ENCODE peak calls at places on chromosomes 7 and 10, in eight cellular contexts. One of them, this sample, is unnamed.

GRCh38 chr10:74598891-74599566 is 227.4 kb upstream of the KAT6B start:
- DNase-seq in activated CD8-positive, alpha-beta memory T cell treated with anti-CD3 and anti-CD28 coated beads for 48 hours: no peak
- DNase-seq in fibroblast of lung: peak
- DNase-seq in upper lobe of right lung: no peak
- DNase-seq in EL: peak
- DNase-seq in AG09309: no peak
- DNase-seq in HEK293T: no peak
- DNase-seq in pons: peak
- DNase-seq in this sample: no peak

GRCh38 chr7:140200102-140200989 is 23.6 kb upstream of the KDM7A start:
- DNase-seq in upper lobe of right lung: no peak
- DNase-seq in AG09309: no peak
- DNase-seq in pons: no peak
- DNase-seq in activated CD8-positive, alpha-beta memory T cell treated with anti-CD3 and anti-CD28 coated beads for 48 hours: no peak
- DNase-seq in EL: peak
- DNase-seq in fibroblast of lung: peak
- DNase-seq in HEK293T: peak
- DNase-seq in this sample: no peak

GRCh38 chr10:30553625-30554442 is 75.7 kb downstream of the LYZL2 start:
- DNase-seq in activated CD8-positive, alpha-beta memory T cell treated with anti-CD3 and anti-CD28 coated beads for 48 hours: no peak
- DNase-seq in pons: no peak
- DNase-seq in upper lobe of right lung: peak
- DNase-seq in HEK293T: peak
- DNase-seq in EL: peak
- DNase-seq in fibroblast of lung: peak
- DNase-seq in AG09309: no peak
- DNase-seq in this sample: no peak

GRCh38 chr10:52443419-52444388 is 129.6 kb downstream of the DKK1 start:
- DNase-seq in fibroblast of lung: peak
- DNase-seq in upper lobe of right lung: no peak
- DNase-seq in AG09309: peak
- DNase-seq in activated CD8-positive, alpha-beta memory T cell treated with anti-CD3 and anti-CD28 coated beads for 48 hours: no peak
- DNase-seq in EL: peak
- DNase-seq in HEK293T: no peak
- DNase-seq in pons: no peak
- DNase-seq in this sample: peak

GRCh38 chr7:50598455-50599343 is 33.5 kb upstream of the DDC start:
- DNase-seq in upper lobe of right lung: no peak
- DNase-seq in pons: no peak
- DNase-seq in fibroblast of lung: no peak
- DNase-seq in EL: no peak
- DNase-seq in AG09309: no peak
- DNase-seq in HEK293T: no peak
- DNase-seq in activated CD8-positive, alpha-beta memory T cell treated with anti-CD3 and anti-CD28 coated beads for 48 hours: no peak
- DNase-seq in this sample: no peak

GRCh38 chr7:50436133-50436802 is 13.9 kb downstream of the FIGNL1 start:
- DNase-seq in AG09309: no peak
- DNase-seq in pons: no peak
- DNase-seq in activated CD8-positive, alpha-beta memory T cell treated with anti-CD3 and anti-CD28 coated beads for 48 hours: no peak
- DNase-seq in fibroblast of lung: peak
- DNase-seq in HEK293T: no peak
- DNase-seq in upper lobe of right lung: no peak
- DNase-seq in EL: peak
- DNase-seq in this sample: no peak

GRCh38 chr10:131075218-131075770 is 236.2 kb downstream of the TCERG1L start:
- DNase-seq in EL: no peak
- DNase-seq in fibroblast of lung: no peak
- DNase-seq in AG09309: no peak
- DNase-seq in upper lobe of right lung: no peak
- DNase-seq in activated CD8-positive, alpha-beta memory T cell treated with anti-CD3 and anti-CD28 coated beads for 48 hours: no peak
- DNase-seq in HEK293T: no peak
- DNase-seq in pons: no peak
- DNase-seq in this sample: no peak

GRCh38 chr10:71805776-71806705 is 32.7 kb upstream of the VSIR start:
- DNase-seq in AG09309: no peak
- DNase-seq in fibroblast of lung: no peak
- DNase-seq in upper lobe of right lung: no peak
- DNase-seq in EL: no peak
- DNase-seq in activated CD8-positive, alpha-beta memory T cell treated with anti-CD3 and anti-CD28 coated beads for 48 hours: no peak
- DNase-seq in HEK293T: peak
- DNase-seq in pons: no peak
- DNase-seq in this sample: no peak

GRCh38 chr7:151472644-151473380 is 32.9 kb upstream of the CRYGN start:
- DNase-seq in EL: no peak
- DNase-seq in upper lobe of right lung: no peak
- DNase-seq in pons: no peak
- DNase-seq in HEK293T: no peak
- DNase-seq in activated CD8-positive, alpha-beta memory T cell treated with anti-CD3 and anti-CD28 coated beads for 48 hours: no peak
- DNase-seq in AG09309: no peak
- DNase-seq in fibroblast of lung: peak
- DNase-seq in this sample: no peak

GRCh38 chr10:86253171-86254072 is 113.2 kb downstream of the GRID1 start:
- DNase-seq in upper lobe of right lung: peak
- DNase-seq in AG09309: no peak
- DNase-seq in fibroblast of lung: no peak
- DNase-seq in activated CD8-positive, alpha-beta memory T cell treated with anti-CD3 and anti-CD28 coated beads for 48 hours: no peak
- DNase-seq in EL: no peak
- DNase-seq in pons: no peak
- DNase-seq in HEK293T: no peak
- DNase-seq in this sample: no peak

GRCh38 chr7:17031903-17032551 is 150.2 kb upstream of the AGR3 start:
- DNase-seq in fibroblast of lung: no peak
- DNase-seq in AG09309: no peak
- DNase-seq in pons: no peak
- DNase-seq in HEK293T: no peak
- DNase-seq in EL: no peak
- DNase-seq in upper lobe of right lung: no peak
- DNase-seq in activated CD8-positive, alpha-beta memory T cell treated with anti-CD3 and anti-CD28 coated beads for 48 hours: no peak
- DNase-seq in this sample: no peak

GRCh38 chr10:63375859-63376258 is 89.9 kb downstream of the JMJD1C start:
- DNase-seq in pons: no peak
- DNase-seq in EL: no peak
- DNase-seq in HEK293T: no peak
- DNase-seq in upper lobe of right lung: no peak
- DNase-seq in fibroblast of lung: peak
- DNase-seq in activated CD8-positive, alpha-beta memory T cell treated with anti-CD3 and anti-CD28 coated beads for 48 hours: no peak
- DNase-seq in AG09309: no peak
- DNase-seq in this sample: peak

GRCh38 chr7:106050743-106051110 is 61.4 kb downstream of the SYPL1 start:
- DNase-seq in activated CD8-positive, alpha-beta memory T cell treated with anti-CD3 and anti-CD28 coated beads for 48 hours: no peak
- DNase-seq in HEK293T: no peak
- DNase-seq in fibroblast of lung: peak
- DNase-seq in EL: peak
- DNase-seq in upper lobe of right lung: no peak
- DNase-seq in AG09309: no peak
- DNase-seq in pons: no peak
- DNase-seq in this sample: no peak

GRCh38 chr7:157475601-157476000 is 138.8 kb downstream of the DNAJB6 start:
- DNase-seq in HEK293T: no peak
- DNase-seq in upper lobe of right lung: peak
- DNase-seq in activated CD8-positive, alpha-beta memory T cell treated with anti-CD3 and anti-CD28 coated beads for 48 hours: no peak
- DNase-seq in AG09309: no peak
- DNase-seq in pons: no peak
- DNase-seq in EL: no peak
- DNase-seq in fibroblast of lung: no peak
- DNase-seq in this sample: no peak

GRCh38 chr7:28140964-28141363 is 39.6 kb downstream of the JAZF1 start:
- DNase-seq in HEK293T: no peak
- DNase-seq in EL: no peak
- DNase-seq in activated CD8-positive, alpha-beta memory T cell treated with anti-CD3 and anti-CD28 coated beads for 48 hours: no peak
- DNase-seq in fibroblast of lung: peak
- DNase-seq in upper lobe of right lung: no peak
- DNase-seq in AG09309: no peak
- DNase-seq in pons: no peak
- DNase-seq in this sample: no peak

GRCh38 chr7:70568674-70569334 is 563.1 kb upstream of the GALNT17 start:
- DNase-seq in HEK293T: no peak
- DNase-seq in fibroblast of lung: no peak
- DNase-seq in EL: no peak
- DNase-seq in upper lobe of right lung: no peak
- DNase-seq in AG09309: no peak
- DNase-seq in activated CD8-positive, alpha-beta memory T cell treated with anti-CD3 and anti-CD28 coated beads for 48 hours: no peak
- DNase-seq in pons: no peak
- DNase-seq in this sample: no peak

GRCh38 chr7:29194206-29194593 is 375 bp upstream of the CHN2 start:
- DNase-seq in AG09309: no peak
- DNase-seq in activated CD8-positive, alpha-beta memory T cell treated with anti-CD3 and anti-CD28 coated beads for 48 hours: no peak
- DNase-seq in HEK293T: peak
- DNase-seq in pons: no peak
- DNase-seq in upper lobe of right lung: peak
- DNase-seq in EL: no peak
- DNase-seq in fibroblast of lung: no peak
- DNase-seq in this sample: no peak

GRCh38 chr10:127790165-127790564 is 53.2 kb downstream of the FOXI2 start:
- DNase-seq in pons: no peak
- DNase-seq in activated CD8-positive, alpha-beta memory T cell treated with anti-CD3 and anti-CD28 coated beads for 48 hours: no peak
- DNase-seq in fibroblast of lung: no peak
- DNase-seq in upper lobe of right lung: no peak
- DNase-seq in AG09309: no peak
- DNase-seq in HEK293T: no peak
- DNase-seq in EL: no peak
- DNase-seq in this sample: no peak

This sample was measured in AG04449.